ENCODE peak calls at places on chromosomes 1 and 21, in nine cellular contexts. G is effector memory CD4-positive, alpha-beta T cell; U is body of pancreas; V is MM.1S; P is GM12878; I is cardiac muscle cell; N is mammary epithelial cell; O is right atrium auricular region; Z is NT2/D1. A is an unnamed sample.
A peak's percentile ranks its signal among the peaks of the same experiment; 100 is the strongest.

GRCh38 chr1:19785660-19786059 is 14.1 kb downstream of the TMCO4 start:
- DNase-seq in G (no peak), U (no peak), V (no peak), P (no peak), I (no peak), N (no peak), O (no peak), Z (no peak), A (no peak)

GRCh38 chr21:41472769-41473548 is 35.0 kb downstream of the TMPRSS2 start:
- DNase-seq in G (no peak), U (no peak), V (no peak), P (no peak), I (no peak), N (no peak), O (no peak), Z (no peak), A (no peak)

GRCh38 chr1:110383311-110383990 is 7.4 kb downstream of the SLC16A4 start:
- DNase-seq in G (no peak), U (no peak), V (no peak), P (no peak), I (peak; percentile 38), N (peak; percentile 31), O (no peak), Z (no peak), A (no peak)

GRCh38 chr21:38229260-38229877 is 27.4 kb upstream of the KCNJ15 start:
- DNase-seq in G (no peak), U (no peak), V (no peak), P (no peak), I (peak; percentile 21), N (peak; percentile 20), O (no peak), Z (no peak), A (no peak)

GRCh38 chr1:93346472-93346991 is 825 bp downstream of the DR1 start:
- DNase-seq in G (peak; percentile 34), U (no peak), V (no peak), P (no peak), I (peak; percentile 10), N (peak; percentile 49), O (no peak), Z (peak; percentile 1), A (peak; percentile 31)

GRCh38 chr1:220594356-220594755 is 66.4 kb downstream of the MARK1 start:
- DNase-seq in G (no peak), U (no peak), V (no peak), P (no peak), I (no peak), N (no peak), O (no peak), Z (no peak), A (no peak)

GRCh38 chr1:184393924-184394323 is 7.1 kb downstream of the C1orf21 start:
- DNase-seq in G (no peak), U (no peak), V (no peak), P (no peak), I (peak; percentile 30), N (no peak), O (no peak), Z (no peak), A (no peak)

GRCh38 chr21:18951291-18952038 is 547.9 kb upstream of the TMPRSS15 start:
- DNase-seq in G (no peak), U (no peak), V (peak; percentile 69), P (no peak), I (no peak), N (no peak), O (no peak), Z (peak; percentile 79), A (no peak)

GRCh38 chr21:36330904-36331303 is 10.9 kb downstream of the MORC3 start:
- DNase-seq in G (peak; percentile 29), U (peak; percentile 56), V (peak; percentile 78), P (peak; percentile 16), I (peak; percentile 73), N (peak; percentile 36), O (no peak), Z (peak; percentile 18), A (no peak)

GRCh38 chr1:233375653-233376052 is 48.1 kb downstream of the MAP3K21 start:
- DNase-seq in G (no peak), U (no peak), V (no peak), P (no peak), I (no peak), N (no peak), O (no peak), Z (no peak), A (peak; percentile 12)

GRCh38 chr1:212542761-212543187 is 65.8 kb upstream of the ATF3 start:
- DNase-seq in G (no peak), U (no peak), V (no peak), P (no peak), I (no peak), N (no peak), O (no peak), Z (no peak), A (no peak)

GRCh38 chr1:39574646-39575045 is 1.9 kb downstream of the PABPC4 start:
- DNase-seq in G (no peak), U (peak; percentile 38), V (no peak), P (no peak), I (peak; percentile 14), N (peak; percentile 14), O (no peak), Z (no peak), A (no peak)

GRCh38 chr1:106700151-106700550 is 356.3 kb upstream of the PRMT6 start:
- DNase-seq in G (no peak), U (no peak), V (no peak), P (no peak), I (no peak), N (no peak), O (no peak), Z (no peak), A (no peak)
- H3K27me3 ChIP-seq in G (no peaks in the 10 kb centered on the region), U (no peaks in the 10 kb centered on the region), V (no peaks in the 10 kb centered on the region), P (no peaks in the 10 kb centered on the region), I (no peaks in the 10 kb centered on the region), N (no peaks in the 10 kb centered on the region), O (no peaks in the 10 kb centered on the region), Z (no peaks in the 10 kb centered on the region), A (no peaks in the 10 kb centered on the region)

GRCh38 chr1:2935184-2935583 is 86.1 kb upstream of the ACTRT2 start:
- DNase-seq in G (no peak), U (no peak), V (no peak), P (no peak), I (no peak), N (no peak), O (no peak), Z (no peak), A (no peak)

GRCh38 chr1:2933431-2934172 is 87.7 kb upstream of the ACTRT2 start:
- DNase-seq in G (no peak), U (no peak), V (no peak), P (no peak), I (no peak), N (no peak), O (no peak), Z (no peak), A (no peak)

GRCh38 chr1:2935766-2936390 is 85.4 kb upstream of the ACTRT2 start:
- DNase-seq in G (no peak), U (no peak), V (no peak), P (no peak), I (no peak), N (no peak), O (no peak), Z (no peak), A (no peak)

GRCh38 chr1:2934173-2934540 is 87.1 kb upstream of the ACTRT2 start:
- DNase-seq in G (no peak), U (no peak), V (no peak), P (no peak), I (no peak), N (no peak), O (no peak), Z (no peak), A (no peak)

DNA sequence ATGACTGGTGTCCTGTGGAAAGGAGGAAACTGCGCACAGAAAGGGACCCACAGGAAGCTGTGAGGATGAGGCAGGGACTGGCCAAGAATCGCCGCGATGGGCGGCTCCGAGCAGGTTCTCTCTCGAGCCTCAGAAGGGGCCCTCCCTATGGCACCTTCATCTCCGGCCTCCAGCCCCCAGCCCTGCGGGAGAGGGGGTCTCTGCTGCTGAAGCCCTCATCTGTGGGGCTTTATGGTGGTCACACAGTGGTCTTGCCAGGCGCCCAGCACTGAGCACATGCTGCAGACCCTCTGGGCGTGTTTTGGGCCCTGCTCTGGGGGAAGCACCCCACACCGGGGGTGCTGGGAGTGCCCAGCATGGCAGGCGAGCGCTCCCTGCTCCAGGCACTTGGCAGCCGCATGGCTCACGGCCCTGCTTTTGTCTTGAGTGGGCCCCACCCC is 86.6 kb upstream of the ACTRT2 start:
- DNase-seq in G (no peak), U (no peak), V (no peak), P (no peak), I (no peak), N (no peak), O (no peak), Z (no peak), A (no peak)
- H3K27me3 ChIP-seq in G (no peaks in the 10 kb centered on the region), U (no peaks in the 10 kb centered on the region), V (peaks cover 74% of the 10 kb centered on the region), P (no peaks in the 10 kb centered on the region), I (no peaks in the 10 kb centered on the region), N (no peaks in the 10 kb centered on the region), O (no peaks in the 10 kb centered on the region), Z (no peaks in the 10 kb centered on the region), A (no peaks in the 10 kb centered on the region)

GRCh38 chr1:203302894-203303293 is 2.4 kb upstream of the BTG2 start:
- DNase-seq in G (no peak), U (no peak), V (no peak), P (no peak), I (no peak), N (no peak), O (no peak), Z (no peak), A (no peak)
- H3K27me3 ChIP-seq in G (no peaks in the 10 kb centered on the region), U (no peaks in the 10 kb centered on the region), V (no peaks in the 10 kb centered on the region), P (no peaks in the 10 kb centered on the region), I (no peaks in the 10 kb centered on the region), N (no peaks in the 10 kb centered on the region), O (no peaks in the 10 kb centered on the region), Z (peaks cover 75% of the 10 kb centered on the region), A (no peaks in the 10 kb centered on the region)

DNA sequence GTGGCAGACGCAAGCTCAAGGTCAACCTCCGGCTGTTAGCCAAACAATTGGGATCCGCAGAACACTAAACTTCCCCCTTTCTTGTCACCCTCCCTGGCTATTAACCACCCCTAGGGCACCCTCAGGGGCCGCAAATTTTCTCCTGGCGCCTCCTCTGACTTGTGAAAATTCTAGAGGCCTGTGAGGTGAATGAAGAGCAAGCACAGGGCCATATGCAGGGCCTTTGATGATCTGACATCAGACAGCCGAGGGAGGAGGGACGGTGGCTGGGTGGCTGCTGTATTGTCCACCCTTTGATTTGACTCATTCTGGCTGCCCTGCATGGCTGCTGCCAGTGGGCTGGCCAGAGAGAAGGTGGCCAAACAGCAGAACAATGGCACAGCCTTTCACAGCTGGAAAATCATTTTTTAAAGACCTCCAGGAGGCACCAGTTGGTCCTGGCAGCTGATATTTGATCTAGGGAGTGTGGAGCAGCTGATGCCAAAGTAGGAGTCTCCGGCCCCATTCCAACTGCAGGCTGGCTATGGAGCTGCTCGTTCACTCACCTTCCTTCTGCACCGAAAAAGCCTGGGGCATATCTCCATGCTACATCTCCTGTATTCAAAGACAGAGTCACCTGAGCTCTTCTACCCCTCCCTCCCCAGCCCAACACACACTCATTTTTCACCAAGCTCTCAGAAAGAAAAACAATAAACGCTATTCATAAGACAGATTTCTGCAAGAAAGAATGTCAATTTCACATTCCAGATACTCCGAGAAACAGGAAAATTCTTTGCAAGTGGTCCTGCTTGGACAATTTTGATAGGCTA is 44.9 kb upstream of the BARHL2 start:
- DNase-seq in G (no peak), U (peak; percentile 38), V (no peak), P (no peak), I (no peak), N (peak; percentile 6), O (no peak), Z (no peak), A (no peak)
- H3K27me3 ChIP-seq in G (peaks cover 3% of the 10 kb centered on the region), U (no peaks in the 10 kb centered on the region), V (no peaks in the 10 kb centered on the region), P (no peaks in the 10 kb centered on the region), I (no peaks in the 10 kb centered on the region), N (no peaks in the 10 kb centered on the region), O (no peaks in the 10 kb centered on the region), Z (no peaks in the 10 kb centered on the region), A (no peaks in the 10 kb centered on the region)

GRCh38 chr1:180239145-180240096 is 9.4 kb downstream of the LHX4 start:
- DNase-seq in G (no peak), U (no peak), V (no peak), P (no peak), I (no peak), N (no peak), O (no peak), Z (no peak), A (no peak)
- H3K27me3 ChIP-seq in G (peaks cover 36% of the 10 kb centered on the region), U (peaks cover 36% of the 10 kb centered on the region), V (peaks cover 53% of the 10 kb centered on the region), P (peaks cover 37% of the 10 kb centered on the region), I (peaks cover 96% of the 10 kb centered on the region), N (peaks cover 46% of the 10 kb centered on the region), O (peaks cover 65% of the 10 kb centered on the region), Z (peaks cover 81% of the 10 kb centered on the region), A (peaks cover 6% of the 10 kb centered on the region)

A was measured in GM06990.